ENCODE peak calls at places on chromosome 1, in seven cellular contexts. One of them, this sample, is unnamed. For H3K36me3 and H3K79me2, the result is how much of the 10 kb centered on the place peaks cover.

GRCh38 chr1:64745181-64745985 is 508 bp downstream of the RAVER2 start:
- DNase-seq in hepatocyte: peak
- DNase-seq in mesendoderm: peak
- DNase-seq in mammary epithelial cell: peak
- DNase-seq in HCT116: no peak
- DNase-seq in GM23338: peak
- DNase-seq in astrocyte: peak
- DNase-seq in this sample: peak

GRCh38 chr1:235929216-235929615 is 62.5 kb upstream of the LYST start:
- DNase-seq in hepatocyte: no peak
- DNase-seq in mesendoderm: no peak
- DNase-seq in mammary epithelial cell: no peak
- DNase-seq in HCT116: no peak
- DNase-seq in GM23338: no peak
- DNase-seq in astrocyte: no peak
- DNase-seq in this sample: no peak

GRCh38 chr1:50047916-50048694 is 24.4 kb upstream of the AGBL4 start:
- DNase-seq in hepatocyte: no peak
- DNase-seq in mesendoderm: peak
- DNase-seq in mammary epithelial cell: no peak
- DNase-seq in HCT116: no peak
- DNase-seq in GM23338: peak
- DNase-seq in astrocyte: no peak
- DNase-seq in this sample: no peak

GRCh38 chr1:203596673-203597072 is 30.0 kb upstream of the ATP2B4 start:
- DNase-seq in hepatocyte: no peak
- DNase-seq in mesendoderm: no peak
- DNase-seq in mammary epithelial cell: no peak
- DNase-seq in HCT116: no peak
- DNase-seq in GM23338: no peak
- DNase-seq in astrocyte: no peak
- DNase-seq in this sample: no peak

GRCh38 chr1:228802386-228803221 is 67.3 kb downstream of the RHOU start:
- DNase-seq in hepatocyte: peak
- DNase-seq in mesendoderm: no peak
- DNase-seq in mammary epithelial cell: no peak
- DNase-seq in HCT116: no peak
- DNase-seq in GM23338: no peak
- DNase-seq in astrocyte: no peak
- DNase-seq in this sample: no peak

GRCh38 chr1:160606611-160607010 is 27.3 kb upstream of the CD84 start:
- DNase-seq in hepatocyte: no peak
- DNase-seq in mesendoderm: peak
- DNase-seq in mammary epithelial cell: no peak
- DNase-seq in HCT116: no peak
- DNase-seq in GM23338: no peak
- DNase-seq in astrocyte: no peak
- DNase-seq in this sample: no peak

GRCh38 chr1:219817914-219818313 is 110.4 kb downstream of the SLC30A10 start:
- DNase-seq in hepatocyte: no peak
- DNase-seq in mesendoderm: no peak
- DNase-seq in mammary epithelial cell: no peak
- DNase-seq in HCT116: no peak
- DNase-seq in GM23338: no peak
- DNase-seq in astrocyte: no peak
- DNase-seq in this sample: no peak

GRCh38 chr1:55575571-55576279 is 360.6 kb upstream of the USP24 start:
- DNase-seq in hepatocyte: no peak
- DNase-seq in mesendoderm: no peak
- DNase-seq in mammary epithelial cell: no peak
- DNase-seq in HCT116: no peak
- DNase-seq in GM23338: no peak
- DNase-seq in astrocyte: no peak
- DNase-seq in this sample: peak

GRCh38 chr1:167602840-167603239 is 27.2 kb upstream of the RCSD1 start:
- DNase-seq in hepatocyte: no peak
- DNase-seq in mesendoderm: peak
- DNase-seq in mammary epithelial cell: no peak
- DNase-seq in HCT116: no peak
- DNase-seq in GM23338: no peak
- DNase-seq in astrocyte: no peak
- DNase-seq in this sample: no peak

GRCh38 chr1:82065917-82066316 is 265.2 kb downstream of the ADGRL2 start:
- DNase-seq in hepatocyte: no peak
- DNase-seq in mesendoderm: no peak
- DNase-seq in mammary epithelial cell: no peak
- DNase-seq in HCT116: no peak
- DNase-seq in GM23338: no peak
- DNase-seq in astrocyte: no peak
- DNase-seq in this sample: no peak

GRCh38 chr1:43930168-43930948 is 3.2 kb upstream of the ARTN start:
- DNase-seq in hepatocyte: no peak
- DNase-seq in mesendoderm: peak
- DNase-seq in mammary epithelial cell: no peak
- DNase-seq in HCT116: peak
- DNase-seq in GM23338: peak
- DNase-seq in astrocyte: no peak
- DNase-seq in this sample: no peak

DNA sequence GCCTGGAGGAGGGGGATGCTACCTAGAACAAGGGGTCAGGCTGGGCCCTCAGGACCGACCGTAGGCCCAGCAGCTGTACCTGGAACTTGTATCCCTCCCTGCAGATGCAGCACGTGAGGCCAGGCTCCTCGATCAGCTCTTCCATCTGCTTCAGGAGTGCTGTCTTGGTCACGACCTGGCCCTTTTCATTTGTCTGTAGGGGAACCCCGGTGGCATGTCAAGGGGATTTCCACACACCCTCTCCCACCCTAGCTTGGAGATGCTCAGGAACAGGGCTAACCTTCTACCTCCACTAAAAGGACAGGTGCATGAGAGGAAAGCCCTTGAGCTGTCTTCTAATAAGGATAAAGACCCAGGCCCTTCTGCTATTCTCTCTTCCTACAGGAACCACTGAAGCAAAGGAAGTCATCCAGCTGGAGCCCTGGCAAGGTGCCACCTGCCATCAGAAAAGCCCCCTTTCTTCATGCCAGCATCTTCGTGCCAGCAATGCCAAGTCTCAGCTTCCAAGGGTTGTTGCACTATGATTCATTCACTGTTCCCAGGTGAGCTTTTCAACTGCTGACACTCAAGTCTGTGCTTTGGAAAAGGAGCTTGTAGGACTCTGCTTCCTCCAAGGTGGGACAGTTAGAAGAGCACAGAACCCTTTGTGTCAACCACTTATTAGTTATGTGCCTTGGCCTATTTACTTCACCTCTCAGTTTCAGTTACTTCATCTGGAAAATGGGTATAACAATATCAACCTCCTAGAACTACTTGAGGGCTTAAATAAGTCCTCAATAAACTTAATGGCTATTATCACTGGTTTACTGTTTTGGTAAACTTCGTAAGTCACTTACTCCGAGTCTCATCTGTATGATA is 122.1 kb downstream of the UBR4 start:
- DNase-seq in hepatocyte: no peak
- DNase-seq in mesendoderm: no peak
- DNase-seq in mammary epithelial cell: no peak
- DNase-seq in HCT116: no peak
- DNase-seq in GM23338: no peak
- DNase-seq in astrocyte: no peak
- DNase-seq in this sample: no peak
- H3K36me3 ChIP-seq in hepatocyte: under half
- H3K36me3 ChIP-seq in mesendoderm: under half
- H3K36me3 ChIP-seq in mammary epithelial cell: half or more
- H3K36me3 ChIP-seq in HCT116: half or more
- H3K36me3 ChIP-seq in GM23338: half or more
- H3K36me3 ChIP-seq in astrocyte: half or more
- H3K36me3 ChIP-seq in this sample: half or more

GRCh38 chr1:8396083-8396911 is 78.4 kb downstream of the SLC45A1 start:
- DNase-seq in hepatocyte: no peak
- DNase-seq in mesendoderm: peak
- DNase-seq in mammary epithelial cell: no peak
- DNase-seq in HCT116: no peak
- DNase-seq in GM23338: peak
- DNase-seq in astrocyte: peak
- DNase-seq in this sample: peak
- H3K79me2 ChIP-seq in hepatocyte: half or more
- H3K79me2 ChIP-seq in mesendoderm: under half
- H3K79me2 ChIP-seq in mammary epithelial cell: under half
- H3K79me2 ChIP-seq in HCT116: under half
- H3K79me2 ChIP-seq in GM23338: half or more
- H3K79me2 ChIP-seq in astrocyte: half or more
- H3K79me2 ChIP-seq in this sample: under half

GRCh38 chr1:224116131-224116530 is 2.2 kb downstream of the FBXO28 start:
- DNase-seq in hepatocyte: peak
- DNase-seq in mesendoderm: peak
- DNase-seq in mammary epithelial cell: peak
- DNase-seq in HCT116: peak
- DNase-seq in GM23338: peak
- DNase-seq in astrocyte: peak
- DNase-seq in this sample: peak
- H3K4me3 ChIP-seq in hepatocyte: no peak
- H3K4me3 ChIP-seq in mesendoderm: no peak
- H3K4me3 ChIP-seq in mammary epithelial cell: peak
- H3K4me3 ChIP-seq in HCT116: no peak
- H3K4me3 ChIP-seq in GM23338: peak
- H3K4me3 ChIP-seq in astrocyte: peak
- H3K4me3 ChIP-seq in this sample: peak

GRCh38 chr1:182863940-182864339 is 24.8 kb downstream of the DHX9 start:
- DNase-seq in hepatocyte: no peak
- DNase-seq in mesendoderm: no peak
- DNase-seq in mammary epithelial cell: no peak
- DNase-seq in HCT116: no peak
- DNase-seq in GM23338: no peak
- DNase-seq in astrocyte: no peak
- DNase-seq in this sample: no peak

GRCh38 chr1:182872881-182873280 is 33.7 kb downstream of the DHX9 start:
- DNase-seq in hepatocyte: no peak
- DNase-seq in mesendoderm: no peak
- DNase-seq in mammary epithelial cell: no peak
- DNase-seq in HCT116: no peak
- DNase-seq in GM23338: no peak
- DNase-seq in astrocyte: no peak
- DNase-seq in this sample: no peak

GRCh38 chr1:182869241-182869666 is 30.1 kb downstream of the DHX9 start:
- DNase-seq in hepatocyte: peak
- DNase-seq in mesendoderm: peak
- DNase-seq in mammary epithelial cell: no peak
- DNase-seq in HCT116: no peak
- DNase-seq in GM23338: peak
- DNase-seq in astrocyte: no peak
- DNase-seq in this sample: no peak
- H3K36me3 ChIP-seq in hepatocyte: under half
- H3K36me3 ChIP-seq in mesendoderm: under half
- H3K36me3 ChIP-seq in mammary epithelial cell: half or more
- H3K36me3 ChIP-seq in HCT116: half or more
- H3K36me3 ChIP-seq in GM23338: half or more
- H3K36me3 ChIP-seq in astrocyte: half or more
- H3K36me3 ChIP-seq in this sample: under half

DNA sequence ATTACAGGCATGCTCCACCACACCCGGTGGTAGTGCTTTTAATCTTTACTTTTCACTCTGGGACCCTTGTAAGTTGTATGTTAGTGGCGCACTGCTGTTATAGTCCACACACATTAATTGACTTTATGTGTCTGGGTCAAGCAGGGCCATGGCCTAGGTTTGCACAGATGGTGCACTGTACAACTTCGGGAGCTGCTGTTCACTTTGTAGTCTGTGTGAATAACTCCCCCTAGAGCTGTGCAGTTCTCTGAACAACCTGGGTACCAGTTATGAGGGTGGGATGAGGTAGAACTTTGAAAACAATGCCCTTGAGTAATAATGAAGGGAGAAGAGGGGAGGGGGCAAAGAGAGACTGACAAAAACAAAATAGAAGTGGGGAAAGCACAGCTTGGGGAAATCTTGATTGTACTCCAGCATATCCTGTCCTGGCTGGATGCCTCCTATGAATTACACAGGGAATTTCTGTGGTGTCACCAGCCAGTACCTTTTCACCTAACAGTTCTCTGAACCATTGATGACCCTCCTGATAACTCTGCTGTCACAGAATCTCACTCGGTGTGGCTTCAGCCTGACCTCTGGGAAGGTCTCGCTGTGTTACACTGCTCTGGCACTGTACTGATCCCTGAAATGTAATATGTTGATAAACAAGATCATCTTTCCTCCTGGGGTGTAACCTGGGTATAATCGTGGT is 2.2 kb downstream of the PTGFRN start:
- DNase-seq in hepatocyte: no peak
- DNase-seq in mesendoderm: no peak
- DNase-seq in mammary epithelial cell: peak
- DNase-seq in HCT116: no peak
- DNase-seq in GM23338: no peak
- DNase-seq in astrocyte: no peak
- DNase-seq in this sample: no peak
- H3K79me2 ChIP-seq in hepatocyte: half or more
- H3K79me2 ChIP-seq in mesendoderm: half or more
- H3K79me2 ChIP-seq in mammary epithelial cell: half or more
- H3K79me2 ChIP-seq in HCT116: half or more
- H3K79me2 ChIP-seq in GM23338: half or more
- H3K79me2 ChIP-seq in astrocyte: half or more
- H3K79me2 ChIP-seq in this sample: under half